ENCODE peak calls at places on chromosome 9, in ten cellular contexts. G is GM10248, S is WERI-Rb-1, O is neuronal stem cell, L is AG08395, D is foreskin fibroblast, T is RCC 7860, A is PC-3, C is esophagus squamous epithelium, Q is BE2C. Z is an unnamed sample.

GRCh38 chr9:132768932-132769894 is 98.9 kb downstream of the GTF3C4 start:
- DNase-seq in D (peak; percentile 29), A (peak; percentile 41), C (peak; percentile 18), L (peak; percentile 70), O (peak; percentile 41), Q (peak; percentile 31), G (peak; percentile 74), T (peak; percentile 28), S (no peak), Z (no peak)

GRCh38 chr9:76027426-76027825 is 137.0 kb downstream of the PCSK5 start:
- DNase-seq in G (no peak), T (peak; percentile 27), O (no peak), S (no peak), D (no peak), Q (no peak), C (no peak), A (no peak), L (no peak), Z (no peak)

GRCh38 chr9:136798708-136799078 is 2.6 kb downstream of the CCDC183 start:
- DNase-seq in A (no peak), G (no peak), Q (no peak), D (no peak), O (no peak), T (no peak), L (no peak), S (no peak), C (no peak), Z (no peak)

GRCh38 chr9:32413424-32413823 is 29.0 kb downstream of the ACO1 start:
- DNase-seq in D (no peak), S (no peak), O (no peak), G (no peak), A (no peak), T (no peak), C (no peak), L (no peak), Q (no peak), Z (no peak)

GRCh38 chr9:2336055-2336454 is 285.5 kb upstream of the VLDLR start:
- DNase-seq in L (peak; percentile 9), A (no peak), G (no peak), S (no peak), Q (peak; percentile 21), D (peak; percentile 7), O (no peak), C (no peak), T (no peak), Z (no peak)

GRCh38 chr9:121862371-121862970 is 211.0 kb downstream of the DAB2IP start:
- DNase-seq in C (no peak), D (no peak), A (no peak), T (no peak), G (no peak), O (no peak), S (no peak), Q (no peak), L (no peak), Z (no peak)

GRCh38 chr9:138028596-138028995 is 151.0 kb downstream of the CACNA1B start:
- DNase-seq in D (no peak), C (no peak), L (no peak), S (no peak), Q (no peak), A (no peak), G (no peak), O (no peak), T (no peak), Z (no peak)

GRCh38 chr9:128362774-128363173 is 8.4 kb upstream of the URM1 start:
- DNase-seq in T (no peak), C (no peak), A (no peak), S (no peak), D (no peak), G (no peak), L (no peak), Q (no peak), O (no peak), Z (no peak)

GRCh38 chr9:120289091-120289490 is 290.9 kb downstream of the CDK5RAP2 start:
- DNase-seq in L (no peak), G (no peak), O (no peak), T (no peak), D (no peak), C (no peak), A (no peak), S (no peak), Q (no peak), Z (no peak)

GRCh38 chr9:84839538-84839937 is 170.0 kb downstream of the NTRK2 start:
- DNase-seq in G (no peak), O (no peak), D (peak; percentile 23), A (no peak), C (no peak), S (no peak), L (peak; percentile 87), T (no peak), Q (no peak), Z (peak; percentile 37)

GRCh38 chr9:7178729-7179128 is 421.0 kb downstream of the KDM4C start:
- DNase-seq in D (no peak), G (no peak), Q (no peak), A (no peak), O (no peak), T (no peak), S (no peak), L (no peak), C (no peak), Z (no peak)

GRCh38 chr9:76932778-76933177 is 26.9 kb upstream of the PRUNE2 start:
- DNase-seq in Q (no peak), D (peak; percentile 64), T (no peak), L (peak; percentile 48), G (no peak), S (no peak), C (no peak), O (no peak), A (no peak), Z (peak; percentile 33)

GRCh38 chr9:135294826-135295225 is 184.8 kb upstream of the PPP1R26 start:
- DNase-seq in L (no peak), O (no peak), D (no peak), S (peak; percentile 11), C (no peak), G (no peak), A (peak; percentile 31), Q (peak; percentile 22), T (no peak), Z (no peak)

GRCh38 chr9:121185774-121186403 is 15.8 kb downstream of the RAB14 start:
- DNase-seq in C (no peak), Q (no peak), L (no peak), A (no peak), T (no peak), D (no peak), O (no peak), G (no peak), S (no peak), Z (no peak)

GRCh38 chr9:113368960-113369582 is 7.7 kb downstream of the HDHD3 start:
- DNase-seq in D (no peak), A (no peak), G (no peak), Q (no peak), T (no peak), S (no peak), O (no peak), L (no peak), C (no peak), Z (no peak)

GRCh38 chr9:113995963-113996362 is 82.1 kb downstream of the AMBP start:
- DNase-seq in S (peak; percentile 1), G (no peak), A (no peak), D (no peak), Q (peak; percentile 1), L (no peak), C (no peak), T (no peak), O (no peak), Z (no peak)

GRCh38 chr9:132754236-132754635 is 84.0 kb downstream of the GTF3C4 start:
- DNase-seq in L (no peak), T (no peak), Q (no peak), D (no peak), O (no peak), A (no peak), C (no peak), S (no peak), G (no peak), Z (no peak)

GRCh38 chr9:91949946-91950664 is at the start of gene ROR2:
- DNase-seq in T (no peak), L (peak; percentile 50), G (peak; percentile 74), O (peak; percentile 88), S (peak; percentile 83), D (no peak), A (peak; percentile 21), C (no peak), Q (peak; percentile 90), Z (no peak)

GRCh38 chr9:113317777-113318176 is 14.6 kb upstream of the RNF183 start:
- DNase-seq in C (no peak), L (no peak), Q (no peak), O (no peak), T (no peak), D (peak; percentile 7), G (no peak), S (no peak), A (no peak), Z (no peak)

Z was measured in epithelial cell of proximal tubule.